ENCODE peak calls at places on chromosomes 13 and 19, in seven cellular contexts. One of them, this sample, is unnamed.
A peak's percentile ranks its signal among the peaks of the same experiment; 100 is the strongest.

GRCh38 chr13:99386911-99387788 is 80.0 kb upstream of the GPR183 start:
- DNase-seq in effector memory CD8-positive, alpha-beta T cell: peak; percentile 77
- DNase-seq in dermis blood vessel endothelial cell: peak; percentile 70
- DNase-seq in SK-N-SH: peak; percentile 58
- DNase-seq in HFFc6: peak; percentile 19
- DNase-seq in GM04504: no peak
- DNase-seq in left cardiac atrium: peak; percentile 49
- DNase-seq in this sample: peak; percentile 77

GRCh38 chr13:77372275-77372674 is 45.4 kb upstream of the MYCBP2 start:
- DNase-seq in HFFc6: no peak
- DNase-seq in dermis blood vessel endothelial cell: no peak
- DNase-seq in SK-N-SH: no peak
- DNase-seq in left cardiac atrium: no peak
- DNase-seq in effector memory CD8-positive, alpha-beta T cell: no peak
- DNase-seq in GM04504: no peak
- DNase-seq in this sample: no peak

GRCh38 chr13:91601807-91602206 is 203.4 kb downstream of the GPC5 start:
- DNase-seq in HFFc6: no peak
- DNase-seq in dermis blood vessel endothelial cell: no peak
- DNase-seq in GM04504: no peak
- DNase-seq in SK-N-SH: no peak
- DNase-seq in left cardiac atrium: no peak
- DNase-seq in effector memory CD8-positive, alpha-beta T cell: no peak
- DNase-seq in this sample: no peak

GRCh38 chr13:33108620-33109019 is 92.4 kb downstream of the KL start:
- DNase-seq in effector memory CD8-positive, alpha-beta T cell: no peak
- DNase-seq in dermis blood vessel endothelial cell: no peak
- DNase-seq in left cardiac atrium: no peak
- DNase-seq in HFFc6: peak; percentile 70
- DNase-seq in GM04504: no peak
- DNase-seq in SK-N-SH: no peak
- DNase-seq in this sample: no peak

GRCh38 chr19:7699422-7700127 is 2.4 kb downstream of the FCER2 start:
- DNase-seq in SK-N-SH: no peak
- DNase-seq in HFFc6: no peak
- DNase-seq in effector memory CD8-positive, alpha-beta T cell: no peak
- DNase-seq in left cardiac atrium: no peak
- DNase-seq in GM04504: no peak
- DNase-seq in dermis blood vessel endothelial cell: no peak
- DNase-seq in this sample: no peak

GRCh38 chr19:5985098-5985783 is 7.3 kb upstream of the RANBP3 start:
- DNase-seq in HFFc6: peak; percentile 45
- DNase-seq in dermis blood vessel endothelial cell: peak; percentile 25
- DNase-seq in SK-N-SH: no peak
- DNase-seq in GM04504: no peak
- DNase-seq in effector memory CD8-positive, alpha-beta T cell: no peak
- DNase-seq in left cardiac atrium: no peak
- DNase-seq in this sample: no peak

GRCh38 chr19:39428309-39429112 is 7.2 kb downstream of the RPS16 start:
- DNase-seq in HFFc6: peak; percentile 67
- DNase-seq in GM04504: peak; percentile 78
- DNase-seq in left cardiac atrium: peak; percentile 78
- DNase-seq in SK-N-SH: no peak
- DNase-seq in effector memory CD8-positive, alpha-beta T cell: no peak
- DNase-seq in dermis blood vessel endothelial cell: peak; percentile 88
- DNase-seq in this sample: no peak

GRCh38 chr13:41004875-41005693 is 14.0 kb downstream of the ELF1 start:
- DNase-seq in dermis blood vessel endothelial cell: peak; percentile 43
- DNase-seq in HFFc6: no peak
- DNase-seq in GM04504: no peak
- DNase-seq in SK-N-SH: no peak
- DNase-seq in effector memory CD8-positive, alpha-beta T cell: peak; percentile 13
- DNase-seq in left cardiac atrium: no peak
- DNase-seq in this sample: peak; percentile 64

GRCh38 chr19:37333457-37333856 is 37.4 kb upstream of the ZNF527 start:
- DNase-seq in SK-N-SH: no peak
- DNase-seq in left cardiac atrium: no peak
- DNase-seq in dermis blood vessel endothelial cell: peak; percentile 61
- DNase-seq in HFFc6: no peak
- DNase-seq in effector memory CD8-positive, alpha-beta T cell: no peak
- DNase-seq in GM04504: no peak
- DNase-seq in this sample: no peak

GRCh38 chr13:41613471-41613870 is 156.1 kb downstream of the RGCC start:
- DNase-seq in dermis blood vessel endothelial cell: no peak
- DNase-seq in HFFc6: no peak
- DNase-seq in left cardiac atrium: no peak
- DNase-seq in SK-N-SH: no peak
- DNase-seq in GM04504: no peak
- DNase-seq in effector memory CD8-positive, alpha-beta T cell: no peak
- DNase-seq in this sample: no peak

GRCh38 chr13:23993439-23993980 is 96.2 kb upstream of the C1QTNF9B start:
- DNase-seq in GM04504: no peak
- DNase-seq in HFFc6: no peak
- DNase-seq in dermis blood vessel endothelial cell: no peak
- DNase-seq in SK-N-SH: no peak
- DNase-seq in left cardiac atrium: no peak
- DNase-seq in effector memory CD8-positive, alpha-beta T cell: no peak
- DNase-seq in this sample: no peak

GRCh38 chr13:94345374-94346195 is 133.9 kb downstream of the DCT start:
- DNase-seq in SK-N-SH: peak; percentile 51
- DNase-seq in HFFc6: peak; percentile 6
- DNase-seq in effector memory CD8-positive, alpha-beta T cell: no peak
- DNase-seq in GM04504: no peak
- DNase-seq in left cardiac atrium: no peak
- DNase-seq in dermis blood vessel endothelial cell: peak; percentile 72
- DNase-seq in this sample: peak; percentile 33

GRCh38 chr13:74629985-74630384 is 495.8 kb upstream of the KLF12 start:
- DNase-seq in GM04504: no peak
- DNase-seq in dermis blood vessel endothelial cell: no peak
- DNase-seq in HFFc6: no peak
- DNase-seq in left cardiac atrium: no peak
- DNase-seq in effector memory CD8-positive, alpha-beta T cell: no peak
- DNase-seq in SK-N-SH: no peak
- DNase-seq in this sample: no peak

GRCh38 chr19:50909240-50910070 is 1.7 kb downstream of the KLK4 start:
- DNase-seq in dermis blood vessel endothelial cell: peak; percentile 46
- DNase-seq in left cardiac atrium: peak; percentile 37
- DNase-seq in effector memory CD8-positive, alpha-beta T cell: no peak
- DNase-seq in GM04504: no peak
- DNase-seq in HFFc6: no peak
- DNase-seq in SK-N-SH: peak; percentile 83
- DNase-seq in this sample: no peak

This sample was measured in central memory CD4-positive, alpha-beta T cell.